ENCODE peak calls at places on chromosomes 13 and 19, in seven cellular contexts. Y, E, Q, X, H, R and A are unnamed samples. For H3K27me3 and H3K36me3, the result is how much of the 10 kb centered on the place peaks cover.

GRCh38 chr13:21884299-21884878 is 213.5 kb downstream of the FGF9 start:
- DNase-seq in R (no peak), Q (no peak), Y (no peak), X (no peak), H (no peak), E (no peak), A (no peak)

GRCh38 chr19:55069137-55069858 is 6.3 kb upstream of the RDH13 start:
- DNase-seq in Q (no peak), E (peak), X (peak), R (no peak), H (peak), Y (peak), A (no peak)

GRCh38 chr13:23673354-23673753 is 103.1 kb downstream of the TNFRSF19 start:
- DNase-seq in E (no peak), H (no peak), X (no peak), Q (peak), R (no peak), Y (no peak), A (peak)

GRCh38 chr19:40241809-40242384 is 15.4 kb upstream of the CCNP start:
- DNase-seq in Y (no peak), H (no peak), R (peak), E (no peak), X (no peak), Q (no peak), A (no peak)

GRCh38 chr13:52001120-52001731 is 10.0 kb downstream of the ATP7B start:
- DNase-seq in Y (peak), E (no peak), H (peak), Q (peak), X (no peak), R (no peak), A (peak)

GRCh38 chr19:861756-862528 is 2.5 kb downstream of the CFD start:
- DNase-seq in H (peak), R (no peak), X (peak), Q (no peak), Y (peak), E (peak), A (no peak)

GRCh38 chr13:28885191-28885590 is 65.1 kb downstream of the MTUS2 start:
- DNase-seq in H (no peak), Q (no peak), R (no peak), E (no peak), X (no peak), Y (no peak), A (no peak)

GRCh38 chr13:50119593-50119992 is 104.3 kb downstream of the KCNRG start:
- DNase-seq in R (no peak), Y (no peak), E (no peak), H (no peak), Q (peak), X (no peak), A (no peak)

GRCh38 chr19:35204799-35205732 is 23.5 kb downstream of the FAM187B start:
- DNase-seq in H (no peak), Q (no peak), E (no peak), Y (peak), X (peak), R (no peak), A (no peak)

GRCh38 chr13:28100149-28101121 is at the start of gene FLT3:
- DNase-seq in H (peak), Y (peak), R (no peak), X (peak), E (peak), Q (peak), A (no peak)

GRCh38 chr19:2051771-2052704 is 994 bp upstream of the MKNK2 start:
- DNase-seq in X (peak), Q (no peak), E (no peak), H (no peak), Y (no peak), R (peak), A (no peak)

GRCh38 chr19:45641274-45642105 is 2.3 kb upstream of the EML2 start:
- DNase-seq in Q (peak), X (peak), E (peak), R (peak), Y (peak), H (peak), A (peak)

GRCh38 chr13:29465741-29466293 is 129.7 kb downstream of the SLC7A1 start:
- DNase-seq in Q (peak), X (no peak), E (no peak), Y (no peak), H (no peak), R (peak), A (no peak)

GRCh38 chr13:43180837-43181236 is 157.5 kb downstream of the DNAJC15 start:
- DNase-seq in E (no peak), Y (peak), Q (no peak), X (no peak), R (no peak), H (no peak), A (no peak)

GRCh38 chr13:41017153-41017552 is 2.0 kb downstream of the ELF1 start:
- DNase-seq in X (no peak), Q (no peak), R (no peak), E (no peak), Y (no peak), H (no peak), A (no peak)

GRCh38 chr19:58227964-58228583 is 640 bp upstream of the ZNF544 start:
- DNase-seq in Q (no peak), R (no peak), Y (peak), X (no peak), H (peak), E (no peak), A (no peak)

GRCh38 chr13:20340136-20340758 is 108.1 kb upstream of the GJB6 start:
- DNase-seq in E (no peak), H (no peak), R (no peak), Q (no peak), X (no peak), Y (no peak), A (no peak)

GRCh38 chr19:15149704-15150103 is 42.5 kb downstream of the SYDE1 start:
- DNase-seq in E (no peak), Y (peak), Q (no peak), R (no peak), X (no peak), H (no peak), A (no peak)

GRCh38 chr19:38470788-38471480 is 37.4 kb downstream of the RYR1 start:
- DNase-seq in H (no peak), X (no peak), E (no peak), Q (no peak), R (no peak), Y (peak), A (no peak)

GRCh38 chr13:73531014-73531413 is 472.2 kb downstream of the KLF5 start:
- DNase-seq in X (no peak), E (no peak), Q (no peak), H (no peak), Y (no peak), R (no peak), A (no peak)

GRCh38 chr19:51552996-51553725 is 17.9 kb upstream of the ZNF175 start:
- DNase-seq in Y (peak), H (peak), X (peak), R (peak), E (peak), Q (peak), A (no peak)

GRCh38 chr19:941292-942132 is 15.7 kb downstream of the ARID3A start:
- DNase-seq in E (no peak), H (no peak), Q (no peak), Y (no peak), R (no peak), X (no peak), A (no peak)

GRCh38 chr19:18401580-18402112 is 4.2 kb upstream of the LRRC25 start:
- DNase-seq in H (peak), Y (peak), X (peak), Q (peak), R (no peak), E (no peak), A (no peak)

GRCh38 chr13:75236774-75237173 is 245.2 kb downstream of the TBC1D4 start:
- DNase-seq in H (no peak), R (no peak), E (no peak), X (no peak), Q (no peak), Y (no peak), A (no peak)

GRCh38 chr13:98563071-98563470 is 13.8 kb downstream of the STK24 start:
- DNase-seq in H (no peak), R (no peak), X (no peak), E (no peak), Q (no peak), Y (no peak), A (no peak)

GRCh38 chr13:27007166-27007565 is 164.4 kb downstream of the USP12 start:
- DNase-seq in Q (no peak), E (no peak), R (no peak), Y (peak), H (peak), X (peak), A (no peak)

GRCh38 chr19:16351133-16351809 is 26.6 kb downstream of the KLF2 start:
- DNase-seq in E (no peak), Q (peak), Y (no peak), X (no peak), R (no peak), H (no peak), A (no peak)

GRCh38 chr13:113355621-113356020 is 8.3 kb downstream of the GRTP1 start:
- DNase-seq in Y (no peak), R (no peak), Q (no peak), H (no peak), X (no peak), E (peak), A (no peak)

GRCh38 chr19:34982275-34982674 is 17.8 kb upstream of the GRAMD1A start:
- DNase-seq in Q (no peak), X (no peak), H (no peak), R (no peak), E (no peak), Y (no peak), A (no peak)

GRCh38 chr13:89969996-89970709 is 1377.3 kb upstream of the MIR17HG start:
- DNase-seq in E (no peak), R (no peak), Y (no peak), Q (no peak), H (no peak), X (no peak), A (no peak)

GRCh38 chr13:98415326-98416070 is 161.4 kb downstream of the STK24 start:
- DNase-seq in H (no peak), X (no peak), E (no peak), Y (no peak), R (no peak), Q (no peak), A (no peak)

GRCh38 chr19:36489920-36490415 is 607 bp upstream of the ZNF566 start:
- DNase-seq in H (peak), R (no peak), Y (peak), X (peak), Q (peak), E (no peak), A (peak)

GRCh38 chr13:43058318-43058674 is 34.9 kb downstream of the DNAJC15 start:
- DNase-seq in X (peak), Y (peak), H (no peak), E (no peak), R (no peak), Q (peak), A (peak)

GRCh38 chr19:38015216-38015615 is 108.2 kb downstream of the SIPA1L3 start:
- DNase-seq in Y (no peak), Q (no peak), X (no peak), R (no peak), H (no peak), E (no peak), A (no peak)

DNA sequence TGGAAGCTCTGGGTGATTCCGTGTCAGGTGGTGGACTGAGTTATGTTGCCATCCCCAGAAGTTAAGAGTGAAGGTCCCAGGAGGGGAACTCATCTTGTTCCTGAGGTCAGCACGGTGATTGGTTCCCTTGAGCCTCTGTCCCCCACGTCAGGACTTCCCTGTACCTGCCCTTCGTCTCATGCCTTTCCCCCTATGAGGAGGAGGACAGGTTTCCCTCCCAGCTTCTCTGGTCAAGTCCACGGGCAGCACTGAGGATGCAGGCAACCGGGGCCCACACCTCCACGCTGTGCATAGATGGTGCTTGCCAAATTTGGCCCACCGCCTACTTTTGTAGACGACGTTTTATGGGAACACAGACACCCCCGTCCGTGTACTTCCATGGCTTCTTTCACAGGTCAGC is 42.7 kb downstream of the TEX29 start:
- DNase-seq in X (no peak), Y (no peak), H (no peak), E (no peak), Q (no peak), R (no peak), A (no peak)
- H3K27me3 ChIP-seq in X (under half), Y (under half), H (under half), E (under half), Q (under half), R (under half), A (under half)

GRCh38 chr19:8484331-8484894 is 18.0 kb downstream of the PRAM1 start:
- DNase-seq in Q (no peak), Y (no peak), X (peak), H (no peak), E (peak), R (no peak), A (no peak)

GRCh38 chr19:8482696-8483095 is 19.7 kb downstream of the PRAM1 start:
- DNase-seq in E (no peak), Y (no peak), X (no peak), Q (no peak), H (no peak), R (no peak), A (no peak)

GRCh38 chr19:8483165-8483564 is 19.3 kb downstream of the PRAM1 start:
- DNase-seq in R (no peak), X (no peak), Y (no peak), Q (no peak), H (no peak), E (no peak), A (no peak)

GRCh38 chr19:8481191-8481590 is 21.2 kb downstream of the PRAM1 start:
- DNase-seq in Q (no peak), H (no peak), X (no peak), Y (no peak), E (no peak), R (no peak), A (no peak)

GRCh38 chr19:8481616-8482015 is 20.8 kb downstream of the PRAM1 start:
- DNase-seq in Q (no peak), R (no peak), H (no peak), X (no peak), E (no peak), Y (no peak), A (no peak)
- H3K36me3 ChIP-seq in Q (half or more), R (under half), H (under half), X (under half), E (half or more), Y (half or more), A (under half)

GRCh38 chr13:33153421-33154381 is 131.9 kb downstream of the STARD13 start:
- DNase-seq in H (peak), R (no peak), X (no peak), Y (peak), Q (peak), E (no peak), A (peak)
- TF ChIP-seq CTCF in H (no peak), R (no peak), X (no peak), Y (no peak), Q (no peak), E (no peak), A (no peak)

GRCh38 chr19:30227661-30228112 is 144.5 kb upstream of the ZNF536 start:
- DNase-seq in Y (peak), E (peak), H (peak), R (no peak), X (peak), Q (peak), A (no peak)
- H3K27me3 ChIP-seq in Y (half or more), E (half or more), H (half or more), R (under half), X (half or more), Q (half or more), A (half or more)

GRCh38 chr19:49800771-49801170 is 12.3 kb downstream of the FUZ start:
- DNase-seq in X (no peak), H (no peak), Y (no peak), E (no peak), R (no peak), Q (no peak), A (no peak)
- H3K36me3 ChIP-seq in X (under half), H (under half), Y (under half), E (half or more), R (under half), Q (half or more), A (under half)

DNA sequence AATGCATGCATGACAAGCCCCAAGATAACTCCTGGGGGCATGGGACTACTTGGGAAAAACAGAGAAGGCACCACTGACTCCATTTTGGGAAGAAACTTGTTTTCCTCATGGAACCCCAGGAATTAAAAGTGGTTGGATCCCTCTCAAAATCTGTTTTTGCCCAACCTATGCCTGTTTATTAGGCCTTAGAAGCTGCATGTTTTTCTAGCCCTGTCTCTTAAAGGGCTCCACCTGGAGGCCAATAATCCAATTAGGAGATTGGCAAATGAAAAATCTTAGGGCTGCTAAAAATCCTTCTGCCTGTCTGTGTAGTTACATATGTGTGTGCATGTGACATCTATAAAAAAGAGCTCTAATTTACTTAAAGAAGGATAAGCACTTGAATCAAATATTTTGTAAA is 26.9 kb downstream of the MED4 start:
- DNase-seq in R (no peak), Y (no peak), X (no peak), Q (no peak), E (no peak), H (no peak), A (no peak)
- TF ChIP-seq CTCF in R (no peak), Y (peak), X (no peak), Q (no peak), E (no peak), H (no peak), A (no peak)

GRCh38 chr19:29842471-29843179 is 30.8 kb downstream of the CCNE1 start:
- DNase-seq in Y (no peak), H (no peak), E (peak), Q (no peak), X (no peak), R (no peak), A (no peak)
- H3K27me3 ChIP-seq in Y (under half), H (under half), E (under half), Q (under half), X (under half), R (under half), A (under half)